ENCODE peak calls at places on chromosome 1, in nine cellular contexts. O is adrenal gland, C is IMR-90, J is H54, T is ovary, P is HepG2, Z is GM12891, U is A549, Q is sigmoid colon. A is an unnamed sample.

GRCh38 chr1:5686925-5687706 is 305.1 kb downstream of the NPHP4 start:
- DNase-seq in O (no peak), C (no peak), J (no peak), T (no peak), P (no peak), Z (no peak), U (no peak), Q (no peak), A (no peak)

GRCh38 chr1:109089242-109090015 is 1.1 kb upstream of the TMEM167B start:
- DNase-seq in O (peak; percentile 70), C (peak; percentile 71), J (peak; percentile 34), T (peak; percentile 55), P (peak; percentile 87), Z (no peak), U (peak; percentile 70), Q (peak; percentile 78), A (peak; percentile 81)

GRCh38 chr1:209879539-209879938 is 51.8 kb downstream of the UTP25 start:
- DNase-seq in O (no peak), C (no peak), J (no peak), T (no peak), P (peak; percentile 2), Z (no peak), U (no peak), Q (no peak), A (no peak)

GRCh38 chr1:115404936-115405335 is 66.9 kb upstream of the NGF start:
- DNase-seq in O (no peak), C (no peak), J (no peak), T (no peak), P (no peak), Z (no peak), U (no peak), Q (no peak), A (no peak)

GRCh38 chr1:192805832-192806323 is 3.0 kb upstream of the RGS2 start:
- DNase-seq in O (peak; percentile 21), C (peak; percentile 91), J (peak; percentile 34), T (no peak), P (peak; percentile 68), Z (no peak), U (peak; percentile 70), Q (no peak), A (peak; percentile 65)

GRCh38 chr1:71950579-71950978 is 331.8 kb downstream of the NEGR1 start:
- DNase-seq in O (no peak), C (no peak), J (no peak), T (no peak), P (no peak), Z (no peak), U (no peak), Q (no peak), A (no peak)

GRCh38 chr1:204664251-204664650 is 21.3 kb downstream of the LRRN2 start:
- DNase-seq in O (no peak), C (no peak), J (no peak), T (no peak), P (no peak), Z (no peak), U (no peak), Q (no peak), A (no peak)

GRCh38 chr1:10947691-10948462 is 64.6 kb upstream of the TARDBP start:
- DNase-seq in O (no peak), C (no peak), J (no peak), T (no peak), P (no peak), Z (no peak), U (no peak), Q (no peak), A (no peak)

GRCh38 chr1:10225573-10225972 is 15.2 kb downstream of the KIF1B start:
- DNase-seq in O (no peak), C (peak; percentile 43), J (no peak), T (no peak), P (no peak), Z (no peak), U (no peak), Q (no peak), A (no peak)

GRCh38 chr1:36761073-36761472 is 273.2 kb downstream of the GRIK3 start:
- DNase-seq in O (no peak), C (no peak), J (no peak), T (no peak), P (peak; percentile 13), Z (no peak), U (no peak), Q (no peak), A (no peak)

GRCh38 chr1:113854234-113854633 is 17.3 kb downstream of the PTPN22 start:
- DNase-seq in O (no peak), C (no peak), J (no peak), T (no peak), P (no peak), Z (no peak), U (no peak), Q (no peak), A (no peak)

GRCh38 chr1:9294440-9294773 is 1.7 kb downstream of the SPSB1 start:
- DNase-seq in O (peak; percentile 42), C (peak; percentile 96), J (no peak), T (no peak), P (peak; percentile 34), Z (no peak), U (no peak), Q (peak; percentile 72), A (no peak)

GRCh38 chr1:151479462-151479861 is 20.2 kb upstream of the POGZ start:
- DNase-seq in O (no peak), C (no peak), J (no peak), T (no peak), P (no peak), Z (no peak), U (no peak), Q (no peak), A (no peak)

GRCh38 chr1:151477066-151477465 is 17.8 kb upstream of the POGZ start:
- DNase-seq in O (no peak), C (no peak), J (no peak), T (no peak), P (no peak), Z (no peak), U (no peak), Q (no peak), A (no peak)

GRCh38 chr1:151478923-151479322 is 19.6 kb upstream of the POGZ start:
- DNase-seq in O (no peak), C (peak; percentile 29), J (no peak), T (no peak), P (no peak), Z (no peak), U (no peak), Q (no peak), A (no peak)

GRCh38 chr1:151476083-151476482 is 16.8 kb upstream of the POGZ start:
- DNase-seq in O (no peak), C (no peak), J (no peak), T (no peak), P (no peak), Z (no peak), U (no peak), Q (no peak), A (no peak)

GRCh38 chr1:151478140-151478812 is 19.0 kb upstream of the POGZ start:
- DNase-seq in O (no peak), C (no peak), J (no peak), T (no peak), P (no peak), Z (no peak), U (no peak), Q (no peak), A (no peak)
- TF ChIP-seq POLR2A in O (no peak), C (no peak), J (no peak), T (no peak), P (no peak), Z (no peak), U (no peak), Q (no peak), A (no peak)

DNA sequence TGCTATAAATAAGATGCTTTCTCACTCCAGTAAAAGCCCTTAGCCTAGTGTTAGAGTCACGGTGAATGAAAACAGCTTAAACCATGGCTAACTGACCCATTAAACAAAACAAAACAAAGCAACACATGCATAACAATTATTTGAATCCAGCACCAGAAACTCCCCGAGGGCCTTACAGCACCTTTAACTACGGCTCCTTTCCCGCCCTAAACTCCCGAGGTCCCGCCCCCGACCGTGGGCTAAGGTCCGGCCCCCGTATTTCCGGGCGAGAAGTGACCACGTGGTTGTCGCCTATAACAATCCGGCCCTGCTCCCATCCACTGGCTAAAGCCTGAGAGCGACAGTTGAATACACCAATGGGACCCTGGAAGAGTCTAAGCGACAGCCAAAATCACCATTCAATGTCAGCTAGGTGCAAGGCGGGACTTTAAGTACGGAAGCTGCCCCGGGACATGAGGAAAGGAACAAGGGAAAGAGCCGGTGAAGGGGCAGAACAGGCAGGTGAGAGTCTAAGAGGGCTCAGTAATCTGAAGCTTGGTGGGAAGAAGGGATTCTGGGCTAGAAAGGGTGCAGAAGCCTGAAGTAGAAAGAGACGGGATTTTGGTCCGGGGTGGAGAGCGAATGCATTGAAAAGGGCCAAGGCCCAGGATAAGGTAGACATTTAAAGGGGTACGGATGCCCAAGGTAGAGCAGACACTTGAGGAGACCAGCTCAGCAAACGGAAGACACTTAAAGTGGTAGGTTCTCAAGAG is at the start of gene FLAD1:
- DNase-seq in O (peak; percentile 99), C (peak; percentile 100), J (peak; percentile 92), T (peak; percentile 93), P (peak; percentile 99), Z (peak; percentile 94), U (peak; percentile 100), Q (peak; percentile 99), A (peak; percentile 99)
- TF ChIP-seq POLR2A in O (no peak), C (no peak), J (peak; percentile 17), T (peak; percentile 27), P (peak; percentile 71), Z (peak; percentile 87), U (peak; percentile 41), Q (peak; percentile 32), A (peak; percentile 67)

GRCh38 chr1:41015281-41015680 is 6.2 kb downstream of the SLFNL1 start:
- DNase-seq in O (no peak), C (no peak), J (no peak), T (no peak), P (no peak), Z (no peak), U (no peak), Q (no peak), A (no peak)

GRCh38 chr1:41013812-41014211 is 7.7 kb downstream of the SLFNL1 start:
- DNase-seq in O (no peak), C (no peak), J (no peak), T (no peak), P (no peak), Z (no peak), U (no peak), Q (no peak), A (no peak)

GRCh38 chr1:41015894-41016470 is 5.5 kb downstream of the SLFNL1 start:
- DNase-seq in O (no peak), C (no peak), J (no peak), T (no peak), P (no peak), Z (no peak), U (no peak), Q (no peak), A (no peak)

GRCh38 chr1:41013024-41013423 is 8.5 kb downstream of the SLFNL1 start:
- DNase-seq in O (no peak), C (no peak), J (no peak), T (no peak), P (no peak), Z (no peak), U (no peak), Q (no peak), A (no peak)

GRCh38 chr1:41014871-41015270 is 6.7 kb downstream of the SLFNL1 start:
- DNase-seq in O (no peak), C (no peak), J (no peak), T (no peak), P (no peak), Z (no peak), U (no peak), Q (no peak), A (no peak)
- TF ChIP-seq POLR2A in O (no peak), C (no peak), J (no peak), T (no peak), P (no peak), Z (peak; percentile 23), U (no peak), Q (no peak), A (no peak)

GRCh38 chr1:77834771-77835334 is 53.6 kb upstream of the NEXN start:
- DNase-seq in O (no peak), C (peak; percentile 72), J (no peak), T (no peak), P (no peak), Z (no peak), U (no peak), Q (peak; percentile 78), A (no peak)
- TF ChIP-seq POLR2A in O (no peak), C (no peak), J (no peak), T (no peak), P (no peak), Z (no peak), U (no peak), Q (no peak), A (no peak)

A was measured in erythroblast.